ENCODE peak calls at places on chromosome 3, in four cellular contexts. L is brain microvascular endothelial cell, B is heart left ventricle, U is HCT116. P is an unnamed sample.

GRCh38 chr3:87088984-87089841 is 98.3 kb upstream of the VGLL3 start:
- DNase-seq in U (no peak), B (peak), L (peak), P (no peak)

GRCh38 chr3:153182491-153182890 is 20.5 kb downstream of the RAP2B start:
- DNase-seq in U (no peak), L (no peak), B (no peak), P (no peak)

GRCh38 chr3:1183320-1184048 is 90.7 kb downstream of the CNTN6 start:
- DNase-seq in U (no peak), B (no peak), L (peak), P (no peak)

GRCh38 chr3:184323696-184324095 is 9.3 kb downstream of the EIF4G1 start:
- DNase-seq in B (no peak), U (no peak), L (no peak), P (no peak)

GRCh38 chr3:100029689-100030088 is 84.6 kb downstream of the FILIP1L start:
- DNase-seq in L (no peak), U (no peak), B (no peak), P (no peak)

GRCh38 chr3:47716656-47717055 is 65.0 kb downstream of the SMARCC1 start:
- DNase-seq in L (no peak), U (no peak), B (no peak), P (no peak)

GRCh38 chr3:49406571-49407565 is 4.9 kb downstream of the RHOA start:
- DNase-seq in U (no peak), B (no peak), L (no peak), P (no peak)

GRCh38 chr3:136604961-136605360 is 147.2 kb downstream of the STAG1 start:
- DNase-seq in B (no peak), L (no peak), U (no peak), P (no peak)

GRCh38 chr3:72413228-72413627 is 435.0 kb downstream of the SHQ1 start:
- DNase-seq in U (no peak), L (peak), B (no peak), P (no peak)

GRCh38 chr3:141413387-141414140 is 45.3 kb downstream of the ZBTB38 start:
- DNase-seq in B (no peak), U (no peak), L (no peak), P (no peak)

GRCh38 chr3:44931791-44932190 is 44.2 kb downstream of the ZDHHC3 start:
- DNase-seq in L (no peak), B (no peak), U (no peak), P (no peak)

GRCh38 chr3:79521221-79521848 is 246.5 kb downstream of the ROBO1 start:
- DNase-seq in L (peak), U (peak), B (no peak), P (no peak)

GRCh38 chr3:50625131-50625878 is 8.4 kb downstream of the MAPKAPK3 start:
- DNase-seq in U (no peak), B (no peak), L (no peak), P (no peak)

GRCh38 chr3:99789322-99789721 is 28.3 kb upstream of the CMSS1 start:
- DNase-seq in L (peak), B (no peak), U (peak), P (no peak)

GRCh38 chr3:151011427-151011826 is 38.9 kb upstream of the CLRN1 start:
- DNase-seq in B (no peak), U (no peak), L (no peak), P (no peak)

GRCh38 chr3:40718681-40719080 is 193.9 kb downstream of the ZNF621 start:
- DNase-seq in L (no peak), B (no peak), U (no peak), P (no peak)

DNA sequence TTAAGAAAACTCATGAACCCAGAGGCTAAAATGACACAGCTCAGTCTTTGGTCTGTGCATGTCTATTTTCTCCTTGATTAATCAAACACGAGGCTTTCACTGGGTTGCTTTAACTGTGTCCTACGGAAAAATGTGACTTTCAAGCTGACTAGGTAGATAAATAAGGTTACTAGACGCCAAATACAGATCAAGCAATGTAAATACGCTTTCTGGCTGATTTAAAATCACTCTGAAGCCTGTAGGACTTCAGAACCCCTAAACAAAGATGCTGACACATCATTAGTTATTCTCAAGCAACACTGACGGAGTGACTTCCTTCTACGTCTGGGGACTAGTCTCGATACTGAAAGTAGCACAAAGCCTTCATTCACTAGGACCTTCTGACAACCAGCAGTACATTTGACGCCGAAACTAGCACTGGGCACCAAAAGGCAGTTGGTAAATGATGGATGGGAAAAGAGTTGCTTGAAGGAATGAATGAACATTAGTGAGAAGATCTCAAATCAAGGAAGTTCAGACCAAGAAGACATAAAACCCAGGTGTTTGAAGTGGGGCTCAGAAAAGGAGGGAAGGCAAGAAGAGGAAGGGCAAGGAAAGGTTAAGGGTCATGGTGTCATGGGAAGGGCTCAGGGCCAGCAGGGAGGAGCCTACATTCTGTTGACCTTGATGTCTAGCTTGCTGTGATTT is 67.1 kb upstream of the CDV3 start:
- DNase-seq in U (no peak), L (no peak), B (no peak), P (no peak)
- H3K4me3 ChIP-seq in U (no peak), L (no peak), B (peak), P (no peak)

GRCh38 chr3:105708980-105709379 is 159.8 kb downstream of the CBLB start:
- DNase-seq in U (no peak), L (no peak), B (no peak), P (no peak)
- H3K4me3 ChIP-seq in U (no peak), L (no peak), B (no peak), P (no peak)

DNA sequence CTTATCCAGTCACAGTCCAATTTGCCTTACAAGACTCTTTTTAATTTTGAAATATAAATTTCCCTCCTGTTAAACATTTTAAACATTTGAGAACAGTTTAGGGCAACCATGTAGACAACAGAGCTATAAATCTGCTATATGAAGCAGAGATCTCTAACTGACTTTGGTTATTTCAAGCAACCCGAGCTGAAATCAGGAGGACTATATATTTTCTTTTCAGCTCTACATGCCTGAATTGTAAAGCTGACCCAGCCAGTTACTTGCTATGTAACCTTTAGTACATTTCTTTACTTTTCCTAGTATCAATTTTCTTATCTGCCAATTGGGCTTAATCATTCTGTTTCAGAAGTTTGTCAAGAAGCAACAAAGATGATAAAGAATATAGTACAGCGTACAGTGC is 457.4 kb upstream of the NECTIN3 start:
- DNase-seq in L (no peak), B (no peak), U (no peak), P (no peak)
- H3K4me3 ChIP-seq in L (no peak), B (no peak), U (no peak), P (no peak)

DNA sequence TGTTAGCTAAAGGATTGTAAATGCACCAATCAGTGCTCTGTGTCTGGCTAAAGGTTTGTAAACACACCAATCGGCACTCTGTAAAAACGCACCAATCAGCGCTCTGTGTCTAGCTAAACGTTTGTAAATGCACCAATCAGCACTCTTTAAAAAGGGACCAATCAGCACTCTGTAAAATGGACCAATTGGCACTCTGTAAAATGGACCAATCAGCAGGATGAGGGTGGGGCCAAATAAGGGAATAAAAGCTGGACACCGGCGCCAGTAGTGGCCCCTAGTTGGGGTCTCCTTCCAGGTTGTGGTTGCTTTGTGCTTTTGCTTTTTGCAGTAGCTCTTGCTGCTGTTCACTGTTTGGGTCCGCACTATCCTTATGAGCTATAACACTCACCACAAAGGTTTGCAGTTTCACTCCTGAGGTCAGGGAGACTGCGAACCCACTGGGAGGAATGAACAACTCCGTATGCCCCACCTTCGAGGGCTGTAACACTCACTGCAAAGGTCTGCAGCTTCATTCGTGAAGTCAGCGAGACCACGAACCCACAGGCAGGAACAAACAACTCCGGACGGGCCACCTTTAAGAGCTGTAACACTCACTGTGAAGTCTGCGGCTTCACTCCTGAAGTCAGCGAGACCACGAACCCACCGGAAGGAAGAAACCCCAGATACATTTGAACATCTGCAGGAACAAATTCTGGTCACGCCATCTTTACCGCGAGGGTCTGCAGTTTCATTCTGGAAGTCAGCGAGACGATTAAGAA is 1.1 kb upstream of the SUCLG2 start:
- DNase-seq in B (peak), U (no peak), L (peak), P (no peak)
- H3K4me3 ChIP-seq in B (peak), U (peak), L (no peak), P (peak)

GRCh38 chr3:129558772-129559564 is 16.0 kb downstream of the H1-8 start:
- DNase-seq in L (no peak), B (no peak), U (no peak), P (no peak)
- H3K4me3 ChIP-seq in L (no peak), B (no peak), U (no peak), P (no peak)

DNA sequence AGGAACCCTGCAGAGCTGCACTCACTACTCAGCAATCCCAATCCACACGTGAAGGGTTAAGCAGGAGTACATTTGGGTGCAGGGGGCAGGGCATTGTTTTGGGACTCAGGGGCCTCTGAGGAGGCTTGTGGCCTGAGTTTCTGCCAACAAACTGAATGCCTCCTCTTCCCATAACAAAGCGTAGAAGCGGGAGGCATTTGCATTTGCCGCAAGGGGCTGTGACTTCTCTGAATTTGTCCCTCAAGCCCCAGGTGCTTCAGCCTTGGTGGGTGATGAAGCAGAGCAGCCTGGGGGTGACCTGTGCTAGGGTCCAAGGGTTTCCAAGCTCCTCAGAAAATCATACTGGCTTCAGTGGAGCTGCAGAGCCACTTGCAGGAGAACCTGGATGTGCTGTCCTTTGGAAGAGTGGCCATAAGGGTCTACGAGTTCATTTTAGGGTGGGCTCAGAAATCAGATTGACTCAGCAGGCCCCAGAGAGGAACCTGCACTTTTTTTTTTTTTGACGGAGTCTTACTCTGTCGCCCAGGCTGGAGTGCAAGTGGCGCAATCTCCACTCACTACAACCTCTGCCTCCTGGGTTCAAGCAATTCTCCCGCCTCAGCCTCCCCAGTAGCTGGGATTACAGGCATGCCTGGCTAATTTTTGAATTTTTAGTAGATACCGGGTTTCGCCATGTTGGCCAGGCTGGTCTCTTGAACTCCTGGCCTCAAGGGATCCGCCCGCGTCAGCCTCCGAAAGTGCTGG is 1.4 kb upstream of the RPSA start:
- DNase-seq in L (no peak), U (no peak), B (no peak), P (no peak)
- H3K4me3 ChIP-seq in L (no peak), U (peak), B (no peak), P (peak)

GRCh38 chr3:75305901-75306300 is 358.2 kb upstream of the FRG2C start:
- DNase-seq in U (no peak), L (no peak), B (no peak), P (no peak)
- H3K4me3 ChIP-seq in U (no peak), L (no peak), B (no peak), P (no peak)

GRCh38 chr3:156814295-156814694 is 11.9 kb upstream of the LEKR1 start:
- DNase-seq in U (no peak), B (no peak), L (no peak), P (no peak)

GRCh38 chr3:156817931-156818765 is 8.0 kb upstream of the LEKR1 start:
- DNase-seq in U (no peak), L (no peak), B (no peak), P (no peak)

GRCh38 chr3:156816091-156816793 is 9.9 kb upstream of the LEKR1 start:
- DNase-seq in B (peak), U (no peak), L (peak), P (no peak)

GRCh38 chr3:156818890-156819289 is 7.3 kb upstream of the LEKR1 start:
- DNase-seq in U (peak), B (no peak), L (peak), P (no peak)

GRCh38 chr3:156816794-156817741 is 9.1 kb upstream of the LEKR1 start:
- DNase-seq in L (peak), B (peak), U (peak), P (peak)
- H3K4me3 ChIP-seq in L (peak), B (peak), U (peak), P (peak)

GRCh38 chr3:116259984-116260383 is 185.3 kb downstream of the LSAMP start:
- DNase-seq in U (no peak), B (no peak), L (no peak), P (no peak)
- H3K4me3 ChIP-seq in U (no peak), B (no peak), L (no peak), P (no peak)

P was measured in LNCaP clone FGC.